ENCODE peak calls at places on chromosomes 13 and 19, in five cellular contexts. P is A549, U is K562, N is GM12878, L is endothelial cell of umbilical vein. X is an unnamed sample.
A peak's percentile ranks its signal among the peaks of the same experiment; 100 is the strongest.

GRCh38 chr13:30985637-30986205 is 53.3 kb downstream of the TEX26 start:
- DNase-seq in P (no peak), U (no peak), L (no peak), N (no peak), X (no peak)

GRCh38 chr19:17311455-17312248 is 2.3 kb downstream of the DDA1 start:
- DNase-seq in L (no peak), P (peak; percentile 85), U (no peak), N (no peak), X (no peak)

GRCh38 chr19:30334841-30335240 is 37.3 kb upstream of the ZNF536 start:
- DNase-seq in U (no peak), P (no peak), L (no peak), N (no peak), X (no peak)

GRCh38 chr13:65236841-65237418 is 1993.2 kb downstream of the PCDH9 start:
- DNase-seq in P (peak; percentile 13), L (no peak), N (no peak), U (no peak), X (no peak)

GRCh38 chr13:107438251-107438650 is 777.1 kb downstream of the LIG4 start:
- DNase-seq in N (no peak), U (no peak), L (no peak), P (no peak), X (no peak)

GRCh38 chr19:3868770-3869456 is at the start of gene ZFR2:
- DNase-seq in L (no peak), U (peak; percentile 53), P (peak; percentile 22), N (no peak), X (no peak)

GRCh38 chr19:31139871-31140505 is 209.2 kb downstream of the TSHZ3 start:
- DNase-seq in N (no peak), P (peak; percentile 37), L (no peak), U (no peak), X (no peak)

GRCh38 chr19:46896076-46896794 is 35.4 kb downstream of the ARHGAP35 start:
- DNase-seq in N (no peak), L (no peak), P (no peak), U (no peak), X (no peak)

GRCh38 chr13:43205421-43205820 is 182.0 kb downstream of the DNAJC15 start:
- DNase-seq in N (no peak), U (no peak), P (no peak), L (no peak), X (no peak)

GRCh38 chr13:21668665-21669599 is 1.9 kb upstream of the FGF9 start:
- DNase-seq in P (no peak), N (no peak), U (no peak), L (no peak), X (no peak)

GRCh38 chr19:50817941-50818858 is 5.4 kb downstream of the KLK1 start:
- DNase-seq in U (peak; percentile 97), P (peak; percentile 67), N (peak; percentile 63), L (peak; percentile 29), X (peak; percentile 67)

GRCh38 chr13:50357586-50358118 is 342.4 kb downstream of the KCNRG start:
- DNase-seq in U (peak; percentile 31), N (no peak), L (peak; percentile 27), P (no peak), X (no peak)

GRCh38 chr13:48641404-48641803 is 12.3 kb upstream of the CYSLTR2 start:
- DNase-seq in P (no peak), N (no peak), U (peak; percentile 24), L (no peak), X (no peak)

GRCh38 chr13:111519041-111519440 is 198.6 kb downstream of the TEX29 start:
- DNase-seq in P (no peak), N (no peak), U (no peak), L (no peak), X (no peak)

GRCh38 chr13:113860579-113861432 is 3.1 kb downstream of the GAS6 start:
- DNase-seq in L (peak; percentile 41), N (no peak), U (peak; percentile 74), P (no peak), X (no peak)

GRCh38 chr19:36577271-36577996 is 4.3 kb upstream of the ZNF529 start:
- DNase-seq in N (no peak), U (no peak), P (no peak), L (no peak), X (peak; percentile 4)

GRCh38 chr13:107441279-107441678 is 774.1 kb downstream of the LIG4 start:
- DNase-seq in U (no peak), P (no peak), N (no peak), L (no peak), X (no peak)

GRCh38 chr19:42594617-42595489 is at the start of gene CEACAM8:
- DNase-seq in L (no peak), P (no peak), N (no peak), U (no peak), X (no peak)

DNA sequence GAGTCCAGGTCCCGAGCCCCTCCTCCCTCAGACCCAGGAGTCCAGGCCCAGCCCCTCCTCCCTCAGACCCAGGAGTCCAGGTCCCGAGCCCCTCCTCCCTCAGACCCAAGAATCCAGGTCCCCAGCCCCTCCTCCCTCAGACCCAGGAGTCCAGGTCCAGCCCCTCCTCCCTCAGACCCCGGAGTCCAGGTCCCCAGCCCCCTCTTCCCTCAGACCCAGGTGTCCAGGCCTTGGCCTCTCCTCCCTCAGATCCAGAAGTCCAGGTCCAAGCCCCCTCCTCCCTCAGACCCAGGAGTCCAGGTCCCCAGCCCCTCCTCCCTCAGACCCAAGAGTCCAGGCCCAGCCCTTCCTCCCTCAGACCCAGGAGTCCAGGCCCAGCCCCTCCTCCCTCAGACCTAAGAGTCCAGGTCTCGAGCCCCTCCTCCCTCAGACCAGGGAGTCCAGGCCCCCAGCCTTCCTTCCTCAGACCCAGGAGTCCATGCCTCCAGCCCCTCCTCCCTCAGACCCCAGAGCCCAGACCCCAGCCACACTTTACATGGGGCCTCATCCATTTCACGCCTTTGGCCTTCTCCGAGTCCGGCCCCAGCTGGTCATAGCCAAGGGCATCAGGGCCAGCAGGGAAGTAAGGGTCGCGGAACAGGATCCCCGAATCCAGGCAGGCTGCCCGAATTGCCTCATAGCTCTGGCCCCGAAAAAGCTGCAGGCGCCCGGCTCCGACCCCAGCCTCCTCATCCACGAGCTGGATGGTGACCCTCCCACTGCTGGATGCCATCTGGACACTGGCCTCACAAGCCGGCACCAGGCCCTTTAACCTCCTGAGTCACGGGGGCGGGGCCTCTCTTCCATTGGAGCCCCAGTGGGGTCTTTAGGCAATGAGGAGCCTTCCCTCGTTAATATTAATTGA is 628 bp downstream of the CAPN12 start:
- DNase-seq in N (no peak), P (no peak), U (peak; percentile 24), L (no peak), X (no peak)
- TF ChIP-seq MAX in N (no peak), P (no peak), U (no peak), L (no peak), X (no peak)

DNA sequence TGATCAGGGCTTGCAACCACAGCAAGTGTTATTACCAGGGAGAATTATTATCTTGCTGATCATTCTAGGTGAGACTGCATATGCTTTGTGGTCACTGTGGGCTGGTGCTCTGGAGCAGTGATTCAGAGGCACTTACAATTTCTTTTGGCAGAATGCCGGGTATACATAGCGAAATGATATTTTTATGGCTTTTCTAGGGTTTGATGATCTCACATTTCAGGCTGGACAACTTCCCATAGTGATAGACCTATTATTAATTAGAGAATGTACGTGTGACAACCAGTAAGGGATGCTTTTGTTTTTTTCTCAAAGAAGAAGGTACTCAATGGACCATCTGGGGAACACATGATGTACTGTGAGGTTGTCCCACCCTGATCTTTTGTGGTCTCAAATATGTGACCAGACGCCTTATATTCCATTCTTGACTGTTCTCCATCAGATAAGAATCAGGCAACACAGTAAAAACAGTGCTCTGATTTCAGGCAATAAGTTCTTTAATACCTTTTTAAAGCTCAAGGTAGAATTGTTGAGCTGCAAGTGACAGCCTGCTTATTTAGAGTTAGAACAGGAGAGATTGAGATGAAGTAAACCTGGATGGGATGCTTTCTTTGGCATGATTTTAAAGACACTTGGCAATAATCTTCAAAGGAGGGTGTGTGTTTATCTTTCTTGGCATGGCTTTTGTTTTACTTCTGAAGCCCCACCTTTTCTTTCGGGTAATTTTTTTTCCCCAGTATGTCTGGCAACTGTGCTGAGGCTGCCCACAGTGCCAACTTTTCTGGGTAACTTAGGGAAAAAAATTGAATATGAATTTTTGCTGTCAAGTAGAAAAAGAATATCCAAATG is 27.4 kb upstream of the SCEL start:
- DNase-seq in U (no peak), N (no peak), L (peak; percentile 90), P (peak; percentile 38), X (no peak)
- TF ChIP-seq MYC in U (no peak), N (no peak), L (no peak), P (no peak), X (no peak)

DNA sequence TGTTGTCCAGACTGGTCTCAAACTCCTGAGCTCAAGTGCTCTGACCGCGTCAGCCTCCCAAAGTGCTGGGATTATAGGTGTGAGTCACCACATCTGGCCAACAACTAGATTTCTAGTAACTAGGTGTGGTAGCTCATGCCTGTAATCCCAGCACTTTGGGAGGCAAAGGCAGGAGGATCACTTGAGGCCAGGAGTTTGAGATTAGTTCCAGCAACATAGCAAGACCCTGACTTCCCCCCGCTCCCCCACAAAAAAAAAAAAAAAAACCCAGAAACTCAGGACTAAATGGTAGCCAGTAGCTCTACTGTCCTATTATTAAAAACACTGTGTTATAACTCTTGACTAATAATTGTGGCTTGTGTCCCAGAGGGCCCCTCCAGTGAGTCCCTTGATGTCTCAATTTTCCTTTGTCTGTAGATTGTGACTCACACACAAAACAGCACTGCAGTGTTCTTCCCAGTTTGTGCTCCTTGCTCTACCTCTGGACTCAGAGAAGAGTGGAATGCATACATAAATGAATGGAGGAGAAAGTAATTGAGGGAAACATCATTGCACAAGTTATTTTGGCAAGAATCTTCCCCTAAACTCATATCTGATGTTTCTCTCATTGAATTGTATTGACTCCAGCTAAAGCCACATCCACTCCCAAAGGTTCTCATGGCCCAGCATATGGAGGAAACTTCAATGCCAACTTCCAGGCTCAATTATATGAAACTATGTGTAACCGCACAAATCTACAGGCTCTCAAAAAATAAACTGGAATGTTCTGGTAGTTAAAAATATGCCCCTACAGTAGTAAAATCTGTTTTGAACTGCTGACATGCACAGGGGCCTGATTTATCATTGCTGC is 8.8 kb downstream of the TPT1 start:
- DNase-seq in U (no peak), P (peak; percentile 73), N (no peak), L (peak; percentile 58), X (peak; percentile 82)
- TF ChIP-seq MAX in U (no peak), P (peak; percentile 39), N (no peak), L (no peak), X (no peak)

DNA sequence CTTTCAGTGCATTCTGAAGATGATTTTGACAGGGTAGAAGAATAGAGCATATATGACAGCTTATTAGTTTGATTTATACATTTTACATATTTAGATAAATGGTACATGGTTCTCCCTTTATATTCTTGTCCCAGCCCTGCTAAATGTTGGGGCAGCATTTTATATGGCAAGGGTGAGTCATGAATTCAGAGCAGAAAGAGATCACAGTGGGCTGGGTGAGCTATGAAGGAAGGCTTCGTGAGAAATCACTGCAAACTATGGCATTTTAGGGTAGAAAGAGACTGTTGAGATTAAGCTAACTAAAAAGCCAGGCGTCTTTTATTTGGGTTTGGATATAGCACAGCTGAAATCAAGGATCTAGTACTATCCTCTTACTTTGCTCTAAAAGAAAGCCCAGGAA is 23.9 kb upstream of the METTL21C start:
- DNase-seq in N (no peak), U (no peak), P (no peak), L (no peak), X (no peak)
- TF ChIP-seq MYC in N (no peak), U (no peak), P (no peak), L (no peak), X (no peak)

GRCh38 chr13:36925603-36926002 is 5.6 kb upstream of the SMAD9 start:
- DNase-seq in L (no peak), U (no peak), N (no peak), P (no peak), X (no peak)
- TF ChIP-seq MAX in L (no peak), U (no peak), N (no peak), P (no peak), X (no peak)

X was measured in NB4.